ENCODE peak calls at places on chromosomes 5 and 9, in seven cellular contexts. One of them, this sample, is unnamed.

GRCh38 chr5:169426674-169427250 is 125.8 kb upstream of the SLIT3 start:
- DNase-seq in substantia nigra: no peak
- DNase-seq in ureter: no peak
- DNase-seq in T-helper 9 cell: no peak
- DNase-seq in cardiac fibroblast: no peak
- DNase-seq in NCI-H2227 treated with DMSO at 0.1 percent for 48 hours: no peak
- DNase-seq in Kasumi-1: no peak
- DNase-seq in this sample: no peak

GRCh38 chr9:1049641-1050040 is 516 bp upstream of the DMRT2 start:
- DNase-seq in substantia nigra: no peak
- DNase-seq in ureter: no peak
- DNase-seq in T-helper 9 cell: no peak
- DNase-seq in cardiac fibroblast: no peak
- DNase-seq in NCI-H2227 treated with DMSO at 0.1 percent for 48 hours: no peak
- DNase-seq in Kasumi-1: no peak
- DNase-seq in this sample: no peak

GRCh38 chr9:19379697-19380046 is 364 bp downstream of the RPS6 start:
- DNase-seq in substantia nigra: no peak
- DNase-seq in ureter: peak; percentile 51
- DNase-seq in T-helper 9 cell: no peak
- DNase-seq in cardiac fibroblast: peak; percentile 45
- DNase-seq in NCI-H2227 treated with DMSO at 0.1 percent for 48 hours: peak; percentile 57
- DNase-seq in Kasumi-1: no peak
- DNase-seq in this sample: no peak

GRCh38 chr5:97554992-97555981 is 372.2 kb upstream of the RIOK2 start:
- DNase-seq in substantia nigra: no peak
- DNase-seq in ureter: no peak
- DNase-seq in T-helper 9 cell: no peak
- DNase-seq in cardiac fibroblast: peak; percentile 22
- DNase-seq in NCI-H2227 treated with DMSO at 0.1 percent for 48 hours: no peak
- DNase-seq in Kasumi-1: no peak
- DNase-seq in this sample: no peak

GRCh38 chr9:83108208-83108607 is 45.3 kb upstream of the RASEF start:
- DNase-seq in substantia nigra: no peak
- DNase-seq in ureter: no peak
- DNase-seq in T-helper 9 cell: no peak
- DNase-seq in cardiac fibroblast: no peak
- DNase-seq in NCI-H2227 treated with DMSO at 0.1 percent for 48 hours: no peak
- DNase-seq in Kasumi-1: no peak
- DNase-seq in this sample: no peak

GRCh38 chr9:128108784-128109709 is 18.5 kb downstream of the PTGES2 start:
- DNase-seq in substantia nigra: no peak
- DNase-seq in ureter: no peak
- DNase-seq in T-helper 9 cell: no peak
- DNase-seq in cardiac fibroblast: no peak
- DNase-seq in NCI-H2227 treated with DMSO at 0.1 percent for 48 hours: no peak
- DNase-seq in Kasumi-1: no peak
- DNase-seq in this sample: no peak

GRCh38 chr5:154646841-154647759 is 108.1 kb upstream of the LARP1 start:
- DNase-seq in substantia nigra: no peak
- DNase-seq in ureter: no peak
- DNase-seq in T-helper 9 cell: no peak
- DNase-seq in cardiac fibroblast: peak; percentile 39
- DNase-seq in NCI-H2227 treated with DMSO at 0.1 percent for 48 hours: no peak
- DNase-seq in Kasumi-1: no peak
- DNase-seq in this sample: no peak

GRCh38 chr9:36101916-36102741 is 34.4 kb upstream of the GLIPR2 start:
- DNase-seq in substantia nigra: no peak
- DNase-seq in ureter: no peak
- DNase-seq in T-helper 9 cell: no peak
- DNase-seq in cardiac fibroblast: peak; percentile 96
- DNase-seq in NCI-H2227 treated with DMSO at 0.1 percent for 48 hours: no peak
- DNase-seq in Kasumi-1: no peak
- DNase-seq in this sample: no peak

GRCh38 chr9:34647651-34648050 is 1.2 kb downstream of the GALT start:
- DNase-seq in substantia nigra: no peak
- DNase-seq in ureter: no peak
- DNase-seq in T-helper 9 cell: no peak
- DNase-seq in cardiac fibroblast: no peak
- DNase-seq in NCI-H2227 treated with DMSO at 0.1 percent for 48 hours: no peak
- DNase-seq in Kasumi-1: no peak
- DNase-seq in this sample: no peak

GRCh38 chr5:43039468-43040286 is 442 bp downstream of the ANXA2R start:
- DNase-seq in substantia nigra: peak; percentile 20
- DNase-seq in ureter: peak; percentile 66
- DNase-seq in T-helper 9 cell: peak; percentile 63
- DNase-seq in cardiac fibroblast: peak; percentile 91
- DNase-seq in NCI-H2227 treated with DMSO at 0.1 percent for 48 hours: peak; percentile 89
- DNase-seq in Kasumi-1: peak; percentile 81
- DNase-seq in this sample: no peak

GRCh38 chr5:136028782-136029742 is at the start of gene TGFBI:
- DNase-seq in substantia nigra: peak; percentile 6
- DNase-seq in ureter: peak; percentile 83
- DNase-seq in T-helper 9 cell: peak; percentile 27
- DNase-seq in cardiac fibroblast: peak; percentile 79
- DNase-seq in NCI-H2227 treated with DMSO at 0.1 percent for 48 hours: peak; percentile 9
- DNase-seq in Kasumi-1: no peak
- DNase-seq in this sample: no peak

GRCh38 chr9:119611564-119611963 is 242.3 kb upstream of the BRINP1 start:
- DNase-seq in substantia nigra: no peak
- DNase-seq in ureter: no peak
- DNase-seq in T-helper 9 cell: no peak
- DNase-seq in cardiac fibroblast: no peak
- DNase-seq in NCI-H2227 treated with DMSO at 0.1 percent for 48 hours: no peak
- DNase-seq in Kasumi-1: no peak
- DNase-seq in this sample: no peak

GRCh38 chr5:147442134-147442726 is 67.6 kb downstream of the DPYSL3 start:
- DNase-seq in substantia nigra: no peak
- DNase-seq in ureter: no peak
- DNase-seq in T-helper 9 cell: no peak
- DNase-seq in cardiac fibroblast: no peak
- DNase-seq in NCI-H2227 treated with DMSO at 0.1 percent for 48 hours: no peak
- DNase-seq in Kasumi-1: no peak
- DNase-seq in this sample: no peak

GRCh38 chr5:61811052-61811451 is 479.0 kb downstream of the ZSWIM6 start:
- DNase-seq in substantia nigra: no peak
- DNase-seq in ureter: no peak
- DNase-seq in T-helper 9 cell: no peak
- DNase-seq in cardiac fibroblast: no peak
- DNase-seq in NCI-H2227 treated with DMSO at 0.1 percent for 48 hours: no peak
- DNase-seq in Kasumi-1: no peak
- DNase-seq in this sample: no peak

GRCh38 chr9:38142201-38142600 is 73.2 kb upstream of the SHB start:
- DNase-seq in substantia nigra: no peak
- DNase-seq in ureter: no peak
- DNase-seq in T-helper 9 cell: no peak
- DNase-seq in cardiac fibroblast: no peak
- DNase-seq in NCI-H2227 treated with DMSO at 0.1 percent for 48 hours: no peak
- DNase-seq in Kasumi-1: no peak
- DNase-seq in this sample: no peak